ENCODE peak calls at places on chromosomes 3 and 15, in seven cellular contexts. W is activated gamma-delta T cell; U is H54; X is epithelial cell of prostate; N is activated naive CD4-positive, alpha-beta T cell treated with anti-CD3 and anti-CD28 coated beads for 36 hours; I is nephron progenitor cell; K is EH. Y is an unnamed sample.

GRCh38 chr3:115512565-115513410 is 110.5 kb upstream of the GAP43 start:
- DNase-seq in I (peak; percentile 71), X (no peak), K (peak; percentile 41), U (no peak), N (peak; percentile 50), W (no peak), Y (peak; percentile 51)

GRCh38 chr15:89148126-89148525 is 59.9 kb downstream of the ABHD2 start:
- DNase-seq in K (no peak), X (no peak), U (no peak), I (no peak), N (no peak), W (no peak), Y (no peak)

GRCh38 chr15:85614059-85614458 is 180.7 kb downstream of the KLHL25 start:
- DNase-seq in X (no peak), I (no peak), N (no peak), W (no peak), K (peak; percentile 52), U (no peak), Y (no peak)

GRCh38 chr15:45187894-45188830 is at the start of gene SHF:
- DNase-seq in X (no peak), U (no peak), N (peak; percentile 83), W (peak; percentile 27), K (peak; percentile 51), I (peak; percentile 80), Y (no peak)

GRCh38 chr3:175601521-175601920 is 742.4 kb downstream of the NAALADL2 start:
- DNase-seq in N (no peak), K (peak; percentile 20), X (no peak), I (no peak), U (no peak), W (no peak), Y (no peak)

GRCh38 chr15:43253431-43254403 is 13.0 kb downstream of the TGM5 start:
- DNase-seq in N (peak; percentile 65), X (peak; percentile 96), W (peak; percentile 15), U (peak; percentile 79), I (no peak), K (peak; percentile 30), Y (peak; percentile 64)

GRCh38 chr15:64044315-64045105 is 1.8 kb downstream of the DAPK2 start:
- DNase-seq in K (no peak), U (no peak), W (no peak), X (no peak), I (no peak), N (no peak), Y (no peak)

GRCh38 chr15:60442763-60443162 is 36.2 kb downstream of the ICE2 start:
- DNase-seq in W (no peak), U (no peak), I (no peak), K (peak; percentile 55), X (no peak), N (no peak), Y (no peak)

GRCh38 chr15:23424111-23424904 is 22.7 kb downstream of the GOLGA6L2 start:
- DNase-seq in U (no peak), N (no peak), W (no peak), K (no peak), I (no peak), X (no peak), Y (no peak)

GRCh38 chr15:49558924-49559323 is 61.7 kb downstream of the FAM227B start:
- DNase-seq in X (no peak), W (no peak), I (no peak), U (no peak), K (peak; percentile 3), N (no peak), Y (no peak)

GRCh38 chr15:80455051-80455648 is 51.0 kb downstream of the ARNT2 start:
- DNase-seq in N (no peak), I (no peak), U (no peak), X (no peak), K (no peak), W (no peak), Y (no peak)

GRCh38 chr3:108383306-108383705 is 87.0 kb downstream of the HHLA2 start:
- DNase-seq in U (no peak), I (no peak), W (no peak), K (no peak), N (no peak), X (no peak), Y (no peak)

GRCh38 chr3:58333206-58334012 is 717 bp downstream of the PXK start:
- DNase-seq in I (peak; percentile 52), U (no peak), K (peak; percentile 18), X (no peak), W (peak; percentile 8), N (peak; percentile 45), Y (no peak)

GRCh38 chr3:147007736-147008245 is 398.6 kb downstream of the ZIC4 start:
- DNase-seq in W (no peak), U (no peak), I (no peak), N (no peak), X (no peak), K (no peak), Y (no peak)

GRCh38 chr3:53495518-53496501 is 1.4 kb downstream of the CACNA1D start:
- DNase-seq in W (no peak), I (peak; percentile 49), K (no peak), U (no peak), N (no peak), X (no peak), Y (no peak)

GRCh38 chr3:157156844-157157635 is 2.9 kb downstream of the CCNL1 start:
- DNase-seq in W (no peak), X (no peak), N (no peak), I (no peak), U (no peak), K (peak; percentile 42), Y (no peak)

GRCh38 chr3:25378912-25379311 is 49.2 kb upstream of the RARB start:
- DNase-seq in W (no peak), N (no peak), U (no peak), I (no peak), X (no peak), K (no peak), Y (no peak)

GRCh38 chr3:102182162-102182561 is 252.7 kb upstream of the ZPLD1 start:
- DNase-seq in K (peak; percentile 86), I (no peak), N (no peak), X (no peak), W (no peak), U (no peak), Y (peak; percentile 78)

GRCh38 chr3:31755911-31756658 is 223.4 kb downstream of the STT3B start:
- DNase-seq in N (peak; percentile 79), I (no peak), U (no peak), K (no peak), X (no peak), W (no peak), Y (no peak)